ENCODE peak calls at places on chromosomes 2 and 18, in nine cellular contexts. R, U, X, V, Z, O, Y, E and C are unnamed samples.

GRCh38 chr18:26386002-26386401 is 159.8 kb downstream of the TAF4B start:
- DNase-seq in R (no peak), U (peak), X (no peak), V (no peak), Z (no peak), O (peak), Y (no peak), E (no peak), C (no peak)

GRCh38 chr2:168798076-168798887 is 4.2 kb upstream of the NOSTRIN start:
- DNase-seq in R (no peak), U (no peak), X (peak), V (peak), Z (no peak), O (no peak), Y (no peak), E (no peak), C (no peak)

GRCh38 chr2:4258563-4258962 is 555.2 kb downstream of the DCDC2C start:
- DNase-seq in R (no peak), U (no peak), X (no peak), V (no peak), Z (peak), O (no peak), Y (no peak), E (no peak), C (no peak)

GRCh38 chr2:75053484-75054112 is 95.2 kb downstream of the POLE4 start:
- DNase-seq in R (no peak), U (no peak), X (peak), V (peak), Z (peak), O (no peak), Y (peak), E (peak), C (no peak)

GRCh38 chr2:104501929-104502328 is 352.0 kb upstream of the POU3F3 start:
- DNase-seq in R (no peak), U (no peak), X (no peak), V (no peak), Z (no peak), O (no peak), Y (no peak), E (no peak), C (no peak)

GRCh38 chr2:1503471-1504310 is 90.4 kb downstream of the TPO start:
- DNase-seq in R (no peak), U (no peak), X (no peak), V (no peak), Z (no peak), O (no peak), Y (no peak), E (no peak), C (no peak)

GRCh38 chr2:86482034-86482433 is 40.9 kb downstream of the KDM3A start:
- DNase-seq in R (no peak), U (no peak), X (no peak), V (no peak), Z (no peak), O (no peak), Y (no peak), E (no peak), C (no peak)

GRCh38 chr18:63467699-63468098 is 9.1 kb upstream of the SERPINB5 start:
- DNase-seq in R (no peak), U (no peak), X (no peak), V (no peak), Z (no peak), O (no peak), Y (no peak), E (no peak), C (no peak)

GRCh38 chr2:157592983-157593382 is 35.7 kb downstream of the ACVR1C start:
- DNase-seq in R (no peak), U (peak), X (no peak), V (no peak), Z (no peak), O (peak), Y (no peak), E (no peak), C (no peak)

GRCh38 chr2:200810252-200810650 is 1.5 kb upstream of the BZW1 start:
- DNase-seq in R (no peak), U (no peak), X (no peak), V (no peak), Z (peak), O (peak), Y (no peak), E (peak), C (no peak)
- H3K4me3 ChIP-seq in R (no peak), U (no peak), X (no peak), V (peak), Z (peak), O (no peak), Y (no peak), E (peak), C (no peak)

GRCh38 chr18:55420977-55421611 is 166.9 kb downstream of the TCF4 start:
- DNase-seq in R (no peak), U (no peak), X (no peak), V (no peak), Z (no peak), O (no peak), Y (no peak), E (peak), C (no peak)

GRCh38 chr18:55419939-55420664 is 167.9 kb downstream of the TCF4 start:
- DNase-seq in R (no peak), U (no peak), X (no peak), V (peak), Z (no peak), O (no peak), Y (no peak), E (peak), C (no peak)

GRCh38 chr18:55421612-55422381 is 166.2 kb downstream of the TCF4 start:
- DNase-seq in R (no peak), U (no peak), X (no peak), V (no peak), Z (peak), O (no peak), Y (no peak), E (peak), C (no peak)

GRCh38 chr18:55420665-55420964 is 167.4 kb downstream of the TCF4 start:
- DNase-seq in R (no peak), U (no peak), X (no peak), V (no peak), Z (no peak), O (no peak), Y (no peak), E (peak), C (no peak)

DNA sequence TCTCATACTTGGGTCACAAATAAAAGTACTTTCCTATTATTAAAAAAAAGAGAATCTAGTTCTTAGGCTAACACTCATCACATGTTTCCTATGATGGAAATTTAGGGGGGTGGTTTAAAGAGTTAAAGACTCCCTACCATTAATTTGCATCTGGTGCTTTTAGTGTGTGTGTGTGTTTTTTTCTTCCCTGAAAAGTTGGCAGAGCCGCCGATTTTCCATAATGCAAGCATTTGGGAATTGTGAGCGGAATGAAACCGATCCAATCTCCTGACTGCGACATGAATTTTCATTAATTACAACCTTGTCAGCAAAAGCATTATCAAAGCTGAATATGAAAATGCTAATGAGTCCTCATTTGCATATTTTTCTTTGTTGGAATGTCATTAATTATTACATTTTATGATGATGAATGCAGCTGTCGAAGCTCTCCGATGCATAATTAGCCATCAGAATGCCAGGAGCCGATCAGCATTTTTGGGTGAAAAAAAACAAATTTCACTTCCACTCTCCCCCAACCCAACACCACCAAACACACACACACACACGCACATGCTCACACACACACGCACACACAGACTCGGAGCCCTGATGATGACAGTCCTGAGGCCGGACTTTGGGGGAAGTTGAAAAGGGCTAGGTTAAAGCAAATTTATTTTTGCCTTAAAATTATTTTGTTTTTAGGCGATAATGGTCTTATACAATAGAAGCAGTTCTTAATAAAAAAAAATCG is 165.4 kb downstream of the TCF4 start:
- DNase-seq in R (no peak), U (no peak), X (peak), V (no peak), Z (no peak), O (no peak), Y (no peak), E (peak), C (peak)
- H3K4me3 ChIP-seq in R (no peak), U (peak), X (peak), V (no peak), Z (no peak), O (peak), Y (no peak), E (peak), C (peak)

GRCh38 chr2:118846667-118847446 is 591 bp downstream of the EN1 start:
- DNase-seq in R (peak), U (no peak), X (no peak), V (peak), Z (no peak), O (no peak), Y (peak), E (no peak), C (no peak)

GRCh38 chr2:118845843-118846666 is 1.4 kb downstream of the EN1 start:
- DNase-seq in R (peak), U (no peak), X (no peak), V (peak), Z (no peak), O (no peak), Y (peak), E (no peak), C (peak)

GRCh38 chr2:118848381-118849225 is 1.2 kb upstream of the EN1 start:
- DNase-seq in R (peak), U (no peak), X (no peak), V (peak), Z (no peak), O (no peak), Y (peak), E (no peak), C (peak)

GRCh38 chr2:118849226-118850170 is 2.0 kb upstream of the EN1 start:
- DNase-seq in R (peak), U (no peak), X (no peak), V (peak), Z (no peak), O (no peak), Y (peak), E (no peak), C (peak)

GRCh38 chr2:118847447-118848172 is at the start of gene EN1:
- DNase-seq in R (peak), U (peak), X (no peak), V (peak), Z (no peak), O (no peak), Y (peak), E (no peak), C (peak)
- H3K4me3 ChIP-seq in R (peak), U (peak), X (peak), V (peak), Z (peak), O (no peak), Y (no peak), E (no peak), C (no peak)

GRCh38 chr18:55351980-55352714 is 235.8 kb downstream of the TCF4 start:
- DNase-seq in R (no peak), U (no peak), X (no peak), V (peak), Z (no peak), O (no peak), Y (peak), E (no peak), C (no peak)
- H3K4me3 ChIP-seq in R (no peak), U (no peak), X (no peak), V (peak), Z (no peak), O (no peak), Y (no peak), E (no peak), C (no peak)